ENCODE peak calls at places on chromosomes 4 and X, in eight cellular contexts. W is heart left ventricle; J is activated CD4-positive, alpha-beta T cell treated with anti-CD3 and anti-CD28 coated beads, Interleukin-2, amount 50 U/mL, for 1 hour; T is CD8-positive, alpha-beta memory T cell; E is stimulated activated CD4-positive, alpha-beta T cell treated with anti-CD3 and anti-CD28 coated beads, TNF-alpha, amount 100 ng/mL, for 4 hours; S is NCI-H1105 treated with DMSO at 0.1 percent for 48 hours; R is NCI-H460; L is DMS 273 treated with DMSO at 0.1 percent for 48 hours. G is an unnamed sample.

GRCh38 chr4:113157086-113157857 is 107.8 kb downstream of the ANK2 start:
- DNase-seq in W (no peak), J (no peak), T (no peak), E (no peak), S (peak; percentile 20), R (no peak), L (no peak), G (no peak)

GRCh38 chr4:173189117-173189693 is 20.6 kb downstream of the GALNT7 start:
- DNase-seq in W (no peak), J (no peak), T (no peak), E (no peak), S (no peak), R (no peak), L (no peak), G (no peak)

GRCh38 chrX:118178450-118178849 is 61.8 kb upstream of the KLHL13 start:
- DNase-seq in W (no peak), J (no peak), T (no peak), E (no peak), S (no peak), R (no peak), L (no peak), G (no peak)

GRCh38 chr4:19514276-19515070 is 737.2 kb upstream of the SLIT2 start:
- DNase-seq in W (no peak), J (no peak), T (no peak), E (no peak), S (no peak), R (no peak), L (no peak), G (no peak)

GRCh38 chrX:128051526-128051925 is 677 bp downstream of the ACTRT1 start:
- DNase-seq in W (no peak), J (no peak), T (no peak), E (no peak), S (no peak), R (no peak), L (no peak), G (no peak)

GRCh38 chr4:33080262-33080661 is 2360.1 kb downstream of the PCDH7 start:
- DNase-seq in W (no peak), J (no peak), T (no peak), E (no peak), S (no peak), R (no peak), L (no peak), G (no peak)

GRCh38 chrX:38220936-38221386 is 290 bp upstream of the SRPX start:
- DNase-seq in W (peak; percentile 34), J (no peak), T (no peak), E (no peak), S (no peak), R (no peak), L (no peak), G (no peak)

GRCh38 chrX:141220342-141221008 is 21.8 kb downstream of the SPANXC start:
- DNase-seq in W (no peak), J (no peak), T (no peak), E (no peak), S (no peak), R (peak; percentile 36), L (no peak), G (no peak)

GRCh38 chr4:71841336-71841735 is 57.5 kb upstream of the GC start:
- DNase-seq in W (no peak), J (no peak), T (no peak), E (no peak), S (no peak), R (no peak), L (no peak), G (no peak)

GRCh38 chrX:48927125-48927524 is 8.3 kb upstream of the PIM2 start:
- DNase-seq in W (no peak), J (no peak), T (no peak), E (no peak), S (no peak), R (no peak), L (no peak), G (no peak)

GRCh38 chrX:13837290-13837745 is 20.4 kb upstream of the GPM6B start:
- DNase-seq in W (no peak), J (no peak), T (no peak), E (no peak), S (no peak), R (no peak), L (no peak), G (no peak)

GRCh38 chr4:153728151-153728550 is 31.7 kb downstream of the RNF175 start:
- DNase-seq in W (no peak), J (no peak), T (no peak), E (no peak), S (no peak), R (no peak), L (no peak), G (no peak)